ENCODE peak calls at places on chromosome 18, in seven cellular contexts. M is HCT116, T is K562, E is GM12878, H is SK-N-SH, Q is HepG2, I is H1. K is an unnamed sample.

GRCh38 chr18:31325051-31325450 is 7.1 kb downstream of the DSG1 start:
- DNase-seq in M (no peak), T (no peak), E (no peak), H (no peak), Q (no peak), I (no peak), K (no peak)

GRCh38 chr18:22827216-22827615 is 105.9 kb upstream of the RBBP8 start:
- DNase-seq in M (no peak), T (no peak), E (no peak), H (no peak), Q (no peak), I (no peak), K (no peak)

GRCh38 chr18:79425573-79425895 is 29.8 kb downstream of the NFATC1 start:
- DNase-seq in M (no peak), T (no peak), E (no peak), H (no peak), Q (no peak), I (no peak), K (no peak)

GRCh38 chr18:46761054-46761769 is 4.4 kb upstream of the ST8SIA5 start:
- DNase-seq in M (no peak), T (no peak), E (no peak), H (no peak), Q (no peak), I (no peak), K (no peak)

GRCh38 chr18:67239826-67240225 is 276.7 kb downstream of the DSEL start:
- DNase-seq in M (no peak), T (no peak), E (no peak), H (no peak), Q (no peak), I (no peak), K (no peak)

GRCh38 chr18:73861771-73862170 is 285.9 kb downstream of the FBXO15 start:
- DNase-seq in M (no peak), T (no peak), E (no peak), H (no peak), Q (no peak), I (no peak), K (no peak)

GRCh38 chr18:906416-907170 is 1.9 kb downstream of the ADCYAP1 start:
- DNase-seq in M (no peak), T (no peak), E (no peak), H (peak; percentile 23), Q (no peak), I (peak; percentile 72), K (peak; percentile 36)

GRCh38 chr18:50933684-50934083 is 34.2 kb upstream of the ELAC1 start:
- DNase-seq in M (no peak), T (peak; percentile 50), E (no peak), H (no peak), Q (no peak), I (no peak), K (no peak)

GRCh38 chr18:22171263-22171838 is 2.0 kb downstream of the GATA6 start:
- DNase-seq in M (no peak), T (no peak), E (no peak), H (no peak), Q (no peak), I (no peak), K (no peak)

GRCh38 chr18:11946756-11947155 is 34.6 kb upstream of the IMPA2 start:
- DNase-seq in M (no peak), T (peak; percentile 59), E (no peak), H (no peak), Q (no peak), I (no peak), K (no peak)

GRCh38 chr18:25561923-25562322 is 210.0 kb upstream of the ZNF521 start:
- DNase-seq in M (no peak), T (peak; percentile 26), E (no peak), H (peak; percentile 44), Q (peak; percentile 12), I (no peak), K (peak; percentile 2)

GRCh38 chr18:40583671-40584070 is 1371.4 kb upstream of the PIK3C3 start:
- DNase-seq in M (no peak), T (no peak), E (no peak), H (no peak), Q (no peak), I (no peak), K (no peak)

GRCh38 chr18:61719676-61720075 is 173.1 kb downstream of the RNF152 start:
- DNase-seq in M (no peak), T (no peak), E (no peak), H (no peak), Q (no peak), I (no peak), K (no peak)

GRCh38 chr18:2406544-2406943 is 164.8 kb downstream of the METTL4 start:
- DNase-seq in M (no peak), T (no peak), E (no peak), H (no peak), Q (no peak), I (no peak), K (no peak)

GRCh38 chr18:28716321-28716720 is 539.4 kb upstream of the CDH2 start:
- DNase-seq in M (no peak), T (no peak), E (no peak), H (no peak), Q (no peak), I (no peak), K (no peak)

GRCh38 chr18:3213231-3214059 is 6.3 kb downstream of the MYOM1 start:
- DNase-seq in M (no peak), T (peak; percentile 70), E (no peak), H (peak; percentile 16), Q (no peak), I (no peak), K (no peak)

GRCh38 chr18:8121942-8122480 is 487.2 kb upstream of the RAB12 start:
- DNase-seq in M (peak; percentile 33), T (peak; percentile 22), E (no peak), H (no peak), Q (no peak), I (peak; percentile 17), K (peak; percentile 15)

GRCh38 chr18:10736984-10737383 is 211.2 kb downstream of the NAPG start:
- DNase-seq in M (no peak), T (peak; percentile 30), E (no peak), H (no peak), Q (no peak), I (no peak), K (no peak)

GRCh38 chr18:75341897-75342296 is 85.6 kb downstream of the SMIM21 start:
- DNase-seq in M (no peak), T (no peak), E (no peak), H (no peak), Q (no peak), I (no peak), K (no peak)
- H3K4me3 ChIP-seq in M (no peak overlapping the region), T (no peak overlapping the region), E (no peak overlapping the region), H (no peak overlapping the region), Q (no peak overlapping the region), I (no peak overlapping the region), K (no peak overlapping the region)

GRCh38 chr18:48441405-48441881 is 32.3 kb upstream of the ZBTB7C start:
- DNase-seq in M (no peak), T (no peak), E (no peak), H (peak; percentile 48), Q (no peak), I (no peak), K (no peak)
- TF ChIP-seq YY1 in M (no peak), T (no peak), E (no peak), H (no peak), Q (no peak), I (no peak), K (no peak)

DNA sequence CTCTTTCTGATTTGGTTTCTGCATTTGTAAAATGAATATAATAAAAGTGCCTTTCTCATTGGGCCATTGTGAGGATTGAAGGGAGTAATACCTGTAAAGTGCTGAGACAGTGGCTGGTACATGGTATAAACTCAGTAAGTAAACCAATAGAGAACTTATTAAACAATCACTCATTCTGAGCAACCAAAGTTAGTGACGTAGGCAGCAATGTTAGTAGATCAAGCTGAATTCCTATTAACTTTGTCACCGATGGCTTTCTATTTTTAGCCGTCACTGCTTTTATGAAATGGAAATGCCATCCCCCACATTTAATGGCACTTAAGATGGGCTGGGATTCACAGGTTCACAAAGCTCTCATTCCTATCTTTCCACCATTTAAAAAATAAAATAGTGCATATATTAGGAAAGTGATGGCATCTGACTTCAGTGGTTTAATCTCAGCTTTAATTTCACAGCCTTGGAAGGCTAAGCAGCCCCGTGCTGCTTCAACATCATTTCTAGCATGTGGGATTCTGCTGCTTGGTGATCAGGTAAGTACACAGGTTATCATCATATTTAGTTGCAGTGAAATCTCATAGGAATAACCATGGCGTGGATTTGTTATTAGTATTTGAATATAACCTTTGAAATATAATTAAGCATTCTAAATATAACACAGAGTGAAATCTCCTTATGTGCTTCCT is 17.6 kb upstream of the PPP4R1 start:
- DNase-seq in M (peak; percentile 73), T (no peak), E (no peak), H (no peak), Q (no peak), I (no peak), K (no peak)
- H3K4me3 ChIP-seq in M (peak overlapping the region; percentile 24), T (no peak overlapping the region), E (no peak overlapping the region), H (no peak overlapping the region), Q (no peak overlapping the region), I (no peak overlapping the region), K (no peak overlapping the region)

DNA sequence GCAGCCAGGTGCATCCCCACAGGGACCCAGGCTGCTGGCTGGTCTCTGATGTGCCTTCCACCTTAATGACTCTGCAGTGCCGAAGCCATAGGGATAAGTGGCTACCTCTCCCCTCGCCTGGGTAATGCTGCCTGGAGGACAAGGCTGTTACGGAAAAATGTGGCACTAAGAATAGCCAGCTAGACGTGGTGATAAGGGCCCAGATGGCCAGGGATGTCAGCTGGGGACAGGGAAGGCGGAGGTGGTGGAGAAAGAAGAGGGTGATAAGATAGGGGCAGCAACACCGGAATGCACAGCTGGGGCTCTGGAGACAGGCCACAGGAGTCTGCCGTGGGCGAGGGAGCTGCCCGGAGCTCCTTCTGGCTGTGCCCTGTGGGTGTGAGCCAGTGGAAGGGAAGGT is 170.6 kb downstream of the FHOD3 start:
- DNase-seq in M (no peak), T (peak; percentile 20), E (no peak), H (peak; percentile 79), Q (no peak), I (no peak), K (no peak)
- TF ChIP-seq YY1 in M (no peak), T (no peak), E (no peak), H (no peak), Q (no peak), I (no peak), K (no peak)

K was measured in NT2/D1.